ENCODE peak calls at places on chromosomes 5 and 9, in four cellular contexts. One of them, this sample, is unnamed.

GRCh38 chr5:141681695-141682641 is at the start of gene ARAP3:
- DNase-seq in fibroblast of mammary gland: peak; percentile 85
- DNase-seq in fibroblast of pulmonary artery: peak; percentile 90
- DNase-seq in epithelial cell of esophagus: peak; percentile 89
- DNase-seq in this sample: peak; percentile 93

GRCh38 chr5:169013846-169014245 is 287.1 kb downstream of the SLIT3 start:
- DNase-seq in fibroblast of mammary gland: no peak
- DNase-seq in epithelial cell of esophagus: peak; percentile 70
- DNase-seq in fibroblast of pulmonary artery: no peak
- DNase-seq in this sample: no peak

GRCh38 chr5:55650391-55650790 is 61.7 kb downstream of the SLC38A9 start:
- DNase-seq in fibroblast of mammary gland: peak; percentile 56
- DNase-seq in fibroblast of pulmonary artery: peak; percentile 74
- DNase-seq in epithelial cell of esophagus: peak; percentile 9
- DNase-seq in this sample: peak; percentile 77

GRCh38 chr5:151123897-151124751 is 33.5 kb downstream of the ANXA6 start:
- DNase-seq in fibroblast of pulmonary artery: peak; percentile 41
- DNase-seq in epithelial cell of esophagus: peak; percentile 32
- DNase-seq in fibroblast of mammary gland: peak; percentile 46
- DNase-seq in this sample: peak; percentile 25

GRCh38 chr9:129070670-129071525 is 10.0 kb upstream of the DOLPP1 start:
- DNase-seq in fibroblast of mammary gland: no peak
- DNase-seq in epithelial cell of esophagus: no peak
- DNase-seq in fibroblast of pulmonary artery: no peak
- DNase-seq in this sample: no peak

GRCh38 chr5:159660401-159660800 is 255.9 kb upstream of the ADRA1B start:
- DNase-seq in fibroblast of mammary gland: peak; percentile 9
- DNase-seq in epithelial cell of esophagus: peak; percentile 61
- DNase-seq in fibroblast of pulmonary artery: no peak
- DNase-seq in this sample: no peak

GRCh38 chr5:126490167-126490937 is 67.1 kb downstream of the GRAMD2B start:
- DNase-seq in epithelial cell of esophagus: peak; percentile 49
- DNase-seq in fibroblast of pulmonary artery: no peak
- DNase-seq in fibroblast of mammary gland: peak; percentile 35
- DNase-seq in this sample: no peak

GRCh38 chr9:128022886-128023285 is 42.1 kb upstream of the EEIG1 start:
- DNase-seq in epithelial cell of esophagus: no peak
- DNase-seq in fibroblast of pulmonary artery: peak; percentile 45
- DNase-seq in fibroblast of mammary gland: no peak
- DNase-seq in this sample: no peak

GRCh38 chr5:175246242-175246891 is 197.6 kb downstream of the DRD1 start:
- DNase-seq in fibroblast of mammary gland: peak; percentile 94
- DNase-seq in fibroblast of pulmonary artery: peak; percentile 50
- DNase-seq in epithelial cell of esophagus: peak; percentile 46
- DNase-seq in this sample: peak; percentile 82

GRCh38 chr5:149434162-149435014 is 55.3 kb upstream of the IL17B start:
- DNase-seq in fibroblast of pulmonary artery: peak; percentile 80
- DNase-seq in epithelial cell of esophagus: peak; percentile 70
- DNase-seq in fibroblast of mammary gland: peak; percentile 66
- DNase-seq in this sample: peak; percentile 81

GRCh38 chr9:38178282-38178681 is 109.3 kb upstream of the SHB start:
- DNase-seq in fibroblast of pulmonary artery: no peak
- DNase-seq in epithelial cell of esophagus: peak; percentile 93
- DNase-seq in fibroblast of mammary gland: no peak
- DNase-seq in this sample: no peak

GRCh38 chr9:2618289-2618688 is 3.3 kb upstream of the VLDLR start:
- DNase-seq in fibroblast of pulmonary artery: no peak
- DNase-seq in fibroblast of mammary gland: no peak
- DNase-seq in epithelial cell of esophagus: no peak
- DNase-seq in this sample: no peak

GRCh38 chr9:96686638-96687335 is 31.7 kb upstream of the PRXL2C start:
- DNase-seq in fibroblast of pulmonary artery: peak; percentile 76
- DNase-seq in fibroblast of mammary gland: peak; percentile 77
- DNase-seq in epithelial cell of esophagus: peak; percentile 74
- DNase-seq in this sample: peak; percentile 69
- H3K4me3 ChIP-seq in fibroblast of pulmonary artery: peak overlapping the region; percentile 58
- H3K4me3 ChIP-seq in fibroblast of mammary gland: peak overlapping the region; percentile 60
- H3K4me3 ChIP-seq in epithelial cell of esophagus: peak overlapping the region; percentile 52
- H3K4me3 ChIP-seq in this sample: peak overlapping the region; percentile 43

GRCh38 chr5:16464664-16465543 is 696 bp downstream of the ZNF622 start:
- DNase-seq in fibroblast of pulmonary artery: no peak
- DNase-seq in fibroblast of mammary gland: no peak
- DNase-seq in epithelial cell of esophagus: no peak
- DNase-seq in this sample: no peak
- TF ChIP-seq CTCF in fibroblast of pulmonary artery: peak; percentile 1
- TF ChIP-seq CTCF in fibroblast of mammary gland: no peak
- TF ChIP-seq CTCF in epithelial cell of esophagus: peak; percentile 24
- TF ChIP-seq CTCF in this sample: peak; percentile 17

GRCh38 chr9:90805006-90805993 is 3.7 kb downstream of the SYK start:
- DNase-seq in fibroblast of pulmonary artery: no peak
- DNase-seq in fibroblast of mammary gland: no peak
- DNase-seq in epithelial cell of esophagus: no peak
- DNase-seq in this sample: no peak
- H3K4me3 ChIP-seq in fibroblast of pulmonary artery: no peak overlapping the region
- H3K4me3 ChIP-seq in fibroblast of mammary gland: no peak overlapping the region
- H3K4me3 ChIP-seq in epithelial cell of esophagus: no peak overlapping the region
- H3K4me3 ChIP-seq in this sample: no peak overlapping the region

DNA sequence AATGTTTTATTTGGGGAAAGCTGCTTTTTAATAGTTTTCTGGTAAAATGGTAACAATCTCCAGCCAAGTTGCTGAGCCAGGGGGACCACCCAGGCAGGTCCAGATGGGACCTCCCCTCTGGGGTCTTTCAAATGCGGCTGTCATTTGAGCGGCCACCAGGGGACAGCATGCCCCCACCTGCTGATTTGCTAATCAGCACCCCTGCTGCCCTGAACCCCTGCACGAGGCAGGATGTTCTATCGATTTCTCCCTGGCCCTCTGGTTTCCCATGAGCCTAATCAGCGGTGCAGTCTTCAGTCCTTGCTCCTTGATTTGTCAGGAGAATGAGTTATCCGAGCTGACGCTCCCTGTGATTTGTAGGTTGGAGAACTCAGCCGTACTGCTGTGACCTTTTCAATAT is 247.0 kb downstream of the FSTL4 start:
- DNase-seq in fibroblast of mammary gland: no peak
- DNase-seq in fibroblast of pulmonary artery: no peak
- DNase-seq in epithelial cell of esophagus: no peak
- DNase-seq in this sample: no peak
- TF ChIP-seq CTCF in fibroblast of mammary gland: peak; percentile 29
- TF ChIP-seq CTCF in fibroblast of pulmonary artery: no peak
- TF ChIP-seq CTCF in epithelial cell of esophagus: peak; percentile 36
- TF ChIP-seq CTCF in this sample: peak; percentile 9

GRCh38 chr9:124342946-124343485 is 72.2 kb downstream of the PSMB7 start:
- DNase-seq in fibroblast of mammary gland: peak; percentile 89
- DNase-seq in epithelial cell of esophagus: peak; percentile 83
- DNase-seq in fibroblast of pulmonary artery: peak; percentile 79
- DNase-seq in this sample: peak; percentile 81

GRCh38 chr9:124344291-124345050 is 70.8 kb downstream of the PSMB7 start:
- DNase-seq in fibroblast of mammary gland: no peak
- DNase-seq in fibroblast of pulmonary artery: no peak
- DNase-seq in epithelial cell of esophagus: no peak
- DNase-seq in this sample: no peak

GRCh38 chr9:124342402-124342945 is 72.8 kb downstream of the PSMB7 start:
- DNase-seq in fibroblast of pulmonary artery: peak; percentile 57
- DNase-seq in epithelial cell of esophagus: no peak
- DNase-seq in fibroblast of mammary gland: peak; percentile 48
- DNase-seq in this sample: no peak

GRCh38 chr9:124345063-124345462 is 70.2 kb downstream of the PSMB7 start:
- DNase-seq in fibroblast of pulmonary artery: no peak
- DNase-seq in epithelial cell of esophagus: no peak
- DNase-seq in fibroblast of mammary gland: no peak
- DNase-seq in this sample: no peak

DNA sequence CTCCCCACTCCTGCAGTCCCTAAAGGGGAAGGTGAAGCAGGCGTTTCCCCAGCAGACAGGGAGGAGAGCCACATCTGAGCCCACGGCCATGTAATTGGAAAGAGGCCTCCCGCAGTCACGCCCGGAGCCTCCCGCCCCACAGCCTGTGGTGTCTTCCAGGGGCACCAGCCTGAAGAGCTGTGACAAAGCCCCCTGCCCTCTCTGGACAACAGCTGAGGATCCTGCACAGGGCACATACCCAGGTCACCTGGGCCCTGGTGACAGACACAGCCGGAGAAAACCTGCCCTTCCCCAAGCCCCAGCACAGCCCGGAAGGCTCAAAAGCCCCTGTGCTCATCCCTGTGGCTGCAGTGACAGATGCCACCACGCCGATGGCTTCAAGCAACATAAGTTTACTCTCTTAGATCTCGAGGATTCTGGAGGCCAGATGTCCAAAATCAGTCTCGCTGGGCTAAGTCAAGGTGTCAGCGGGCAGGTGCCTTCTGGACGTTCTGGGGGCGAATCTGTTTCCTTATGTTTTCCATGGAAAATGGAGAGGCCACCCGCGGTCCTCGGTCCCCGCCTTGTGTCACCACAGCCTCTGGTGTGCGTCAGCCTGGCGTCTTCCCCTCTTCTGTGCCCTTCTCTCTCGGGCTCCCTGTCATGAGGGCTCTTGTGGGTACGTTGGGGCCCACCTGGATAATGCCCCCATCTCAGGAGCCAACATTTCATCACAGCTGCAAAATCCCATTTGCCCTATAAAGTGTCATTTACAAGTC is 71.5 kb downstream of the PSMB7 start:
- DNase-seq in fibroblast of mammary gland: no peak
- DNase-seq in fibroblast of pulmonary artery: no peak
- DNase-seq in epithelial cell of esophagus: no peak
- DNase-seq in this sample: no peak
- H3K4me3 ChIP-seq in fibroblast of mammary gland: no peak overlapping the region
- H3K4me3 ChIP-seq in fibroblast of pulmonary artery: no peak overlapping the region
- H3K4me3 ChIP-seq in epithelial cell of esophagus: no peak overlapping the region
- H3K4me3 ChIP-seq in this sample: no peak overlapping the region

GRCh38 chr5:31823477-31823876 is 184.5 kb downstream of the PDZD2 start:
- DNase-seq in epithelial cell of esophagus: no peak
- DNase-seq in fibroblast of mammary gland: no peak
- DNase-seq in fibroblast of pulmonary artery: peak; percentile 10
- DNase-seq in this sample: peak; percentile 20
- TF ChIP-seq CTCF in epithelial cell of esophagus: no peak
- TF ChIP-seq CTCF in fibroblast of mammary gland: no peak
- TF ChIP-seq CTCF in fibroblast of pulmonary artery: peak; percentile 2
- TF ChIP-seq CTCF in this sample: no peak